ENCODE peak calls at places on chromosomes 2 and 18, in seven cellular contexts. J is ureter, Z is NCI-H1105, M is ACHN, F is EL, U is Caco-2, G is cerebellum. R is an unnamed sample.

GRCh38 chr2:84309281-84309680 is 149.8 kb downstream of the SUCLG1 start:
- DNase-seq in U (no peak), M (peak; percentile 13), Z (no peak), G (no peak), J (no peak), F (no peak), R (no peak)

GRCh38 chr18:70425236-70425635 is 136.4 kb downstream of the SOCS6 start:
- DNase-seq in F (no peak), G (no peak), Z (no peak), J (no peak), M (no peak), U (no peak), R (no peak)

GRCh38 chr2:222362336-222362735 is 62.0 kb upstream of the SGPP2 start:
- DNase-seq in Z (no peak), U (no peak), G (no peak), F (no peak), M (no peak), J (no peak), R (no peak)

GRCh38 chr2:45922577-45922988 is 271.1 kb downstream of the PRKCE start:
- DNase-seq in J (no peak), G (no peak), Z (no peak), F (no peak), U (no peak), M (no peak), R (no peak)

GRCh38 chr2:59395119-59395518 is 1154.0 kb upstream of the FANCL start:
- DNase-seq in Z (no peak), U (no peak), G (no peak), F (no peak), M (no peak), J (no peak), R (no peak)

GRCh38 chr2:101305492-101306123 is 2.9 kb downstream of the RNF149 start:
- DNase-seq in M (peak; percentile 22), F (peak; percentile 70), U (no peak), Z (no peak), G (no peak), J (no peak), R (no peak)

GRCh38 chr2:141508086-141508749 is 622.6 kb downstream of the LRP1B start:
- DNase-seq in M (no peak), Z (no peak), U (no peak), F (no peak), G (no peak), J (no peak), R (no peak)

GRCh38 chr2:227267406-227268115 is 57.5 kb upstream of the MFF start:
- DNase-seq in M (no peak), F (peak; percentile 39), G (no peak), U (no peak), J (no peak), Z (no peak), R (no peak)

GRCh38 chr2:179096090-179096489 is 46.2 kb upstream of the CCDC141 start:
- DNase-seq in M (no peak), G (no peak), F (no peak), J (no peak), U (no peak), Z (no peak), R (no peak)

GRCh38 chr2:29329899-29330298 is 214.7 kb downstream of the CLIP4 start:
- DNase-seq in U (no peak), G (no peak), F (no peak), M (peak; percentile 9), J (no peak), Z (no peak), R (no peak)

GRCh38 chr2:47077442-47078117 is 77.5 kb downstream of the STPG4 start:
- DNase-seq in F (no peak), J (no peak), U (no peak), Z (no peak), G (no peak), M (no peak), R (no peak)

GRCh38 chr18:57856707-57857280 is 53.7 kb upstream of the ATP8B1 start:
- DNase-seq in G (no peak), F (no peak), J (no peak), U (no peak), Z (no peak), M (no peak), R (no peak)

GRCh38 chr18:28189400-28190239 is 12.7 kb upstream of the CDH2 start:
- DNase-seq in Z (no peak), U (peak; percentile 42), G (no peak), M (peak; percentile 60), J (no peak), F (peak; percentile 65), R (no peak)

GRCh38 chr2:173373286-173373685 is 18.6 kb downstream of the CDCA7 start:
- DNase-seq in Z (no peak), F (no peak), J (no peak), U (no peak), G (no peak), M (no peak), R (no peak)

GRCh38 chr2:236336575-236337464 is 72.6 kb upstream of the ASB18 start:
- DNase-seq in U (no peak), F (no peak), J (no peak), G (no peak), M (no peak), Z (no peak), R (no peak)

GRCh38 chr2:12719400-12720104 is 2.8 kb downstream of the TRIB2 start:
- DNase-seq in U (no peak), M (no peak), F (peak; percentile 79), Z (no peak), J (no peak), G (no peak), R (no peak)

GRCh38 chr2:237134831-237135230 is 49.1 kb downstream of the COPS8 start:
- DNase-seq in J (peak; percentile 10), Z (no peak), F (no peak), G (no peak), U (no peak), M (no peak), R (no peak)

GRCh38 chr2:78817430-78817829 is 208.1 kb upstream of the REG3G start:
- DNase-seq in J (no peak), F (no peak), U (no peak), M (no peak), Z (no peak), G (no peak), R (no peak)

GRCh38 chr18:47981830-47982229 is 51.4 kb upstream of the SMAD2 start:
- DNase-seq in F (no peak), U (no peak), M (no peak), J (no peak), G (no peak), Z (no peak), R (no peak)

R was measured in NCI-H2029 treated with DMSO at 0.1 percent for 48 hours.